ENCODE peak calls at places on chromosomes 1 and 21, in seven cellular contexts. I is brain microvascular endothelial cell; G is CD4-positive, alpha-beta T cell; W is CD4-positive, CD25-positive, alpha-beta regulatory T cell; R is IMR-90; F is heart right ventricle; E is transverse colon. Z is an unnamed sample.

GRCh38 chr1:209850342-209850979 is 22.7 kb downstream of the UTP25 start:
- DNase-seq in G (no peak), E (peak), F (peak), W (no peak), R (peak), I (peak), Z (peak)

GRCh38 chr1:212450331-212450881 is 17.7 kb downstream of the NENF start:
- DNase-seq in E (no peak), R (no peak), F (peak), G (no peak), I (no peak), W (no peak), Z (no peak)

GRCh38 chr1:225825606-225826005 is 15.7 kb downstream of the EPHX1 start:
- DNase-seq in R (no peak), G (no peak), F (no peak), I (no peak), W (no peak), E (no peak), Z (no peak)

GRCh38 chr1:30242178-30242577 is 481.2 kb downstream of the MATN1 start:
- DNase-seq in I (no peak), R (no peak), G (no peak), E (no peak), W (no peak), F (no peak), Z (no peak)

GRCh38 chr1:153578490-153578889 is 12.8 kb upstream of the S100A2 start:
- DNase-seq in E (no peak), W (no peak), I (no peak), R (peak), F (no peak), G (no peak), Z (no peak)

GRCh38 chr1:93042134-93042821 is 36.8 kb upstream of the MTF2 start:
- DNase-seq in E (peak), W (peak), G (no peak), I (no peak), F (no peak), R (no peak), Z (no peak)

GRCh38 chr1:17181785-17182464 is 23.0 kb upstream of the PADI1 start:
- DNase-seq in F (no peak), E (no peak), W (no peak), I (no peak), R (no peak), G (no peak), Z (no peak)

GRCh38 chr1:220628431-220628830 is 61.7 kb upstream of the C1orf115 start:
- DNase-seq in R (no peak), F (no peak), W (no peak), G (no peak), I (no peak), E (no peak), Z (no peak)

GRCh38 chr1:228903573-228904122 is 168.4 kb downstream of the RHOU start:
- DNase-seq in G (no peak), W (no peak), I (peak), R (no peak), E (no peak), F (no peak), Z (no peak)

GRCh38 chr1:107525961-107526360 is 385.1 kb downstream of the NTNG1 start:
- DNase-seq in F (no peak), R (no peak), G (no peak), W (no peak), I (no peak), E (no peak), Z (no peak)

GRCh38 chr1:168512864-168513595 is 30.8 kb downstream of the XCL2 start:
- DNase-seq in E (no peak), G (no peak), R (no peak), I (no peak), F (no peak), W (no peak), Z (no peak)

GRCh38 chr1:177122461-177122860 is 42.1 kb downstream of the ASTN1 start:
- DNase-seq in I (no peak), F (no peak), E (no peak), R (no peak), W (no peak), G (no peak), Z (no peak)

GRCh38 chr21:43937898-43938309 is 72.9 kb downstream of the AGPAT3 start:
- DNase-seq in E (no peak), W (no peak), G (no peak), I (no peak), F (no peak), R (no peak), Z (no peak)

GRCh38 chr1:35531368-35531767 is 25.8 kb downstream of the KIAA0319L start:
- DNase-seq in G (no peak), R (no peak), E (no peak), I (no peak), F (no peak), W (no peak), Z (no peak)

GRCh38 chr1:116769561-116769977 is 15.3 kb downstream of the CD2 start:
- DNase-seq in I (peak), G (peak), F (no peak), W (peak), R (no peak), E (peak), Z (no peak)

GRCh38 chr21:39332175-39332574 is 16.7 kb downstream of the HMGN1 start:
- DNase-seq in G (no peak), R (no peak), E (no peak), I (no peak), W (no peak), F (no peak), Z (no peak)

GRCh38 chr1:184890539-184890973 is 83.8 kb downstream of the NIBAN1 start:
- DNase-seq in F (peak), R (peak), W (peak), I (peak), E (no peak), G (peak), Z (no peak)

GRCh38 chr21:31204801-31205200 is 139.3 kb downstream of the TIAM1 start:
- DNase-seq in G (no peak), F (no peak), E (no peak), I (no peak), R (no peak), W (no peak), Z (no peak)

GRCh38 chr21:14917762-14918161 is 147.0 kb downstream of the NRIP1 start:
- DNase-seq in E (no peak), F (no peak), G (no peak), I (no peak), R (no peak), W (no peak), Z (no peak)

GRCh38 chr1:44707959-44708831 is 22.8 kb downstream of the RNU5D-1 start:
- DNase-seq in E (no peak), W (peak), R (peak), G (no peak), F (peak), I (peak), Z (peak)

GRCh38 chr1:180899262-180899661 is 13.4 kb upstream of the KIAA1614 start:
- DNase-seq in I (no peak), R (no peak), F (peak), E (no peak), W (no peak), G (no peak), Z (no peak)

GRCh38 chr1:216726435-216726834 is 3.2 kb upstream of the ESRRG start:
- DNase-seq in R (no peak), E (no peak), W (no peak), I (no peak), F (no peak), G (no peak), Z (no peak)

GRCh38 chr1:216723274-216723780 is at the start of gene ESRRG:
- DNase-seq in G (no peak), W (no peak), F (peak), R (peak), E (peak), I (no peak), Z (no peak)

GRCh38 chr1:216722841-216723240 is 388 bp downstream of the ESRRG start:
- DNase-seq in E (no peak), W (no peak), F (no peak), G (no peak), R (no peak), I (no peak), Z (no peak)

DNA sequence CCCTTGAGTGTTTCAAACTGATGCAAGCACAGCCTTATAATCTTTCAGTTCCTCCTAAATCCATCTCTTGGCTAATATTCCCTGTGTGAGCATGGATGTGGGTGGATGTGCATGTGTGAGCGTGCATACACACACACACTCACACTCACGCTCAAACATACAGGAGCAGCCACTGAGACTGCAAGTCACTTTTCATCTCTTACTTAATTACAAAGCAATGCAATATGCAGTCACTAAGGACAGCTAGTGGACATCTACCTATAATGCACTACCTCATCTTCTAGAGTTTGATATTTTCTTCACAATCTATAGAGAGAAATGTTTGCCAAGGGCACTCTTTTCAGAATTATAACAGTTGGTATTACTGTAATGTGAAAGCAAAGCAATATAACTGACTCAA is 1.4 kb downstream of the ESRRG start:
- DNase-seq in G (no peak), F (no peak), W (no peak), R (no peak), E (no peak), I (no peak), Z (no peak)
- H3K27ac ChIP-seq in G (no peak), F (peak), W (no peak), R (no peak), E (no peak), I (no peak), Z (no peak)

GRCh38 chr21:33264561-33264960 is 1.6 kb upstream of the IL10RB start:
- DNase-seq in I (no peak), F (no peak), W (no peak), E (no peak), R (no peak), G (no peak), Z (no peak)

GRCh38 chr21:33267250-33267649 is 1.1 kb downstream of the IL10RB start:
- DNase-seq in G (no peak), W (no peak), I (no peak), F (no peak), R (no peak), E (no peak), Z (no peak)

GRCh38 chr21:33266784-33267135 is 593 bp downstream of the IL10RB start:
- DNase-seq in F (no peak), W (no peak), G (no peak), I (no peak), R (no peak), E (peak), Z (no peak)

GRCh38 chr21:33266050-33266783 is at the start of gene IL10RB:
- DNase-seq in F (peak), W (peak), E (peak), I (peak), R (peak), G (peak), Z (peak)

GRCh38 chr21:33265664-33266049 is 510 bp upstream of the IL10RB start:
- DNase-seq in E (peak), G (no peak), R (peak), I (no peak), W (peak), F (no peak), Z (no peak)
- H3K27ac ChIP-seq in E (peak), G (peak), R (no peak), I (no peak), W (peak), F (no peak), Z (peak)

DNA sequence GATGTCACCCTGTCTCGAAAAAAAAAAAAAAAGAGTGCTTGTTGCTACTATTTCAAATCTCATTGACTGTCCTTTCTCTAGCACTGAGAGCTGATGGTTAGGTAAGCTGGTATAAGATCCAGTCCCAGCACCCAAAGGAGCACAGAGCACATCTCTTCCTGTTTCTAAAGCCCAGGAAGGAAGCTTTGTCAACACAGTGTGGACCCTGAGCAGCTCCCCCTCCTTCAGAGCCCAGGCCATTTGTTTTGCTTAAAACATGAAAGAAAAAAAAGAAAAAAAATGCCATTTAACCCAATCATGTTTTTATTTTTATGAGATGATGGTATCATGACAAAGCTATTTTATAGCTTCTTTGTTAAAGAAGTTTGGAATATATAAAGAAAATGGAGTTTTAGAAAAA is 184.1 kb upstream of the DUSP10 start:
- DNase-seq in I (no peak), G (no peak), W (no peak), E (no peak), F (no peak), R (peak), Z (no peak)
- H3K27ac ChIP-seq in I (no peak), G (no peak), W (no peak), E (no peak), F (no peak), R (no peak), Z (no peak)

DNA sequence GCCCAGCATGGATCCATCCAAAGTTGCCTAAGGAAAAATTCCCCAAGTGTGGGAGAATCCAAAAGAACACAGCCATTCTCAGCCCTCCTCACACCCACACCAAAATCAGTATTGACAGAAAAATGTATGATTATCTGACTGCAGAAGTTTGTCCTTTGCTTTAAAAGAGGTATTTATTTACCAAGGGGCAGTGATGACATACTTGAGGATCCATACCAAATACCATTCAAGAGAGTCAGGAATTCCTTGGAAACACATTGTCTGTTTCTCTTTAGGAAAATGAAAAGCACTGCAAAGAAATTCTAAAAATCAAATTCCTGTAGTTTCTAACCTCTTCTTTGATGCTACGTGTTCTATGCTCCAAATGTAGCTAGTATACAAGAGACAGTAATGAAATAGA is 509.6 kb upstream of the CXADR start:
- DNase-seq in I (peak), G (no peak), W (no peak), E (no peak), F (no peak), R (peak), Z (no peak)
- H3K27ac ChIP-seq in I (peak), G (no peak), W (no peak), E (no peak), F (no peak), R (no peak), Z (peak)

DNA sequence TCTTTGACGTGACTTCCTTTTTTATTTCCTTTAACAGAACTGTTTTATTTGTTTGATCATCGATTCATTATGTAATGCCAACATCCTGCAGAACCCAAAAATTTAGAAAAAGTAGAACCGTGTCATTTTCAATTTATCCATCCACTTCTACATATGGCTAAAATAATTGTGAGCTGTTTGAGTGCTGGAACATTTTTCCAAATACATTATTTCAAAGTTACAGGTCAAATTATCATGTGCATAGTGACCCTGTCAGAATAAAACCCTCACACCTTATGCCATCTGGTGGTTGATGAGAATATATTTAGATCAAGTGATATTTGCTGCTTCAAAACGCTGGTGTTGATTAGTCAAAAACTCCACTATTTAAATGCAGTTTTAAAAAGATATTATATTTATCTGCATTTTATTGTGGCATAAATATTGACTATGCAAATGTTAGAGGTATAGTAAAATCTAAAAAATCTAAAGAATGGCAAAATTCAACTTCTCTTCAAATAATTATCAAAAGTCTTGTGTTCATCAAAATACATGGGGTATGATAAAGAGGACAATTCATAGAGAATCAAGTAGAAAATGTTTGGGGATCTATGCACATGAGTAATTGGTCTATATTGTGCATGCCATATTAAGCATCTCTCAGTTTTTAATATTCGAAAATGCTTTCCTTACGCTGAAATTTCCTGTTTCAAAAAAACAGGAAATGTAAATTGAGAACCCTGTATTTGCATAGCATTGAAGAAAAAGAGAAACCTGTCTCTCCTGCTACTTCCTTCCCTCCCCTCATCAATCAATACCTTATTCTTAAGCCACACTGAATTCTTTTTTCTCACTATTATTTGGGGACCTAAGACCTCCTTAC is 39.7 kb downstream of the UBE2U start:
- DNase-seq in W (no peak), F (no peak), E (no peak), R (peak), I (peak), G (no peak), Z (no peak)
- H3K27ac ChIP-seq in W (no peak), F (no peak), E (no peak), R (no peak), I (no peak), G (no peak), Z (no peak)

DNA sequence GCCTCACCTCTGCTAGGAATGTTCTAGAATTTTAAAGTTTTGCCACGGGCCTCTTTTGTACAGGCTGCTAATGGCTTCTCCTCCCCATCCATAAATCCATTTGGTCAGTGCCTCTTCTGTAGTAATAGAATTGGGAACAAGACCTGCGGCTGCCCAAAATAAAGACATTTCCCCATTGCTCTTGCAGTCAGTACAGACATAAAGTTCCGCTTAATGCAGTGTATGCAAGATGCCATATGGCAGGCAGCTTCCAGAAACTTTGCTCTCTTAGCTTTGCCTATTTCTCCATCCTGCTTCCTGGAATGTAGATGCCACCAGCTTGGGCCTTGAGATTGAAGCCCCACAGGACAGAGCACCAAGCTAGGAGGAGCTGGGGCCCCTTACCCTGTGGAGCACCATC is 3.7 kb upstream of the SLC2A5 start:
- DNase-seq in E (no peak), W (no peak), R (no peak), I (no peak), F (no peak), G (no peak), Z (no peak)
- H3K27ac ChIP-seq in E (peak), W (no peak), R (no peak), I (no peak), F (no peak), G (no peak), Z (no peak)

DNA sequence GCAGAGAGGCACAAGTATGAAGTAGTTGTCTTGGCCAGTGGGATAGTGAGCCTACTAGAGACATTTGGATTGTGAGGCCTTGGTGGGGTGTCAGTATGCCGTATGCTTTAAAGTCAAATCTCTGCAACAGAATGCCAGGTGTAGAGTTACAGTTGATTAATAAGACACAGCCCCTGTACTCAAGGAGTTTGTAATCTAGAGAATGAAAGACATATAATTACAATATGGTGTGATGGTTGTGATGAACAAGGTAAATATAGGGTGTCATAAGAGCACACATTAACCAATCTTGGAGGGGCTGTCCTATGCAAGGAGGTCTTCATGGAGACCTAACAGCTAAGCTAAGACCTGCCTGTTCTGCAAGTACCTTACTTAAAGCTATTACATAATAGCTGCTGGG is 113.1 kb downstream of the ATF6 start:
- DNase-seq in I (no peak), G (no peak), R (no peak), E (no peak), F (no peak), W (no peak), Z (no peak)
- H3K27ac ChIP-seq in I (no peak), G (no peak), R (no peak), E (no peak), F (no peak), W (no peak), Z (no peak)

DNA sequence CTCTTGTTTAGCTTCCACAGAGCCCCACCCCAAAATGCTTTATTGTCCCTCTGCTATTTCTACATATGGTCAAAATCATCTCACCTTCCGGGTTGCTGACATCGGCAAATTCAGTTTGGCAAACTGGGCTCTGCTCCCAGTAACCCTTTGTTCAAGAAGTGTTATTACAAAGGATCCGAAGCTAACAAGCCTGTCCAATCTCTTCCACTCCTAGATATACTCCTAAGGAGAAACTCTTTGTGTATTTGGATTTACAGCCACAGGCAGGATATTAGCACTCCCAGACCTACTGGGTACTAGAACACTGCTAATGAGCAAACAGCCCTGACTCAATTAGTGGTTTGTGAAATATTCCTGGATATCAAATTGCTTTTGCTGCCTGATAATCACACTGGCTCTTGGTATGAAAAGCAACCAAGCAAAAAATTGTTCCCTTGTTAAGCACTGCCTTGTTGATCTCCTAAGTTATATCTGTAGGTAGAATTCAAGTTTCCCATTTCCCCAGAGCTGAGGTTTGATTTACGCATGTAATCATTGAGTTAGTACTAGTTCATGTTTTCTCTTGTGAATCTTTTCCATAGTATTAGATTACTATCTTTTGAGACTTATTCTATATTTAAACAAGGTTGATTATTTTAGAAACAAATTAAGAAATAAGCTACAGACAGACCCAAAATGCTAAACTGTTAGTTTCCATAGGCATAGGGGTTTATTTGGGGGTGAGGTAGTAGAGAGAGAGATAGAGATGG is 3.8 kb downstream of the JUN start:
- DNase-seq in W (peak), R (peak), G (no peak), I (peak), E (peak), F (peak), Z (peak)
- H3K27ac ChIP-seq in W (no peak), R (no peak), G (no peak), I (no peak), E (peak), F (no peak), Z (no peak)